ENCODE peak calls at places on chromosomes 4 and X, in eight cellular contexts. X is left lung, P is sigmoid colon, J is GM20000, W is GM13977, L is fibroblast of pulmonary artery, Z is stomach, C is astrocyte of the spinal cord. S is an unnamed sample.

GRCh38 chrX:119240356-119240755 is 4.3 kb downstream of the PGRMC1 start:
- DNase-seq in C (peak), L (peak), Z (no peak), W (no peak), P (no peak), X (no peak), J (no peak), S (no peak)

GRCh38 chrX:137387646-137388045 is 178.3 kb upstream of the ZIC3 start:
- DNase-seq in L (no peak), X (no peak), C (no peak), P (no peak), Z (no peak), W (no peak), J (no peak), S (no peak)

GRCh38 chr4:119103263-119103662 is 32.4 kb upstream of the MYOZ2 start:
- DNase-seq in C (peak), X (peak), W (no peak), Z (no peak), J (no peak), L (peak), P (peak), S (no peak)

GRCh38 chr4:74768857-74769525 is 25.3 kb downstream of the BTC start:
- DNase-seq in Z (peak), X (no peak), L (peak), P (no peak), C (peak), W (no peak), J (no peak), S (no peak)

GRCh38 chrX:123424546-123424945 is 240.5 kb downstream of the GRIA3 start:
- DNase-seq in Z (no peak), P (no peak), L (peak), C (peak), J (peak), X (no peak), W (peak), S (no peak)

GRCh38 chr4:174996079-174996478 is 77.9 kb downstream of the ADAM29 start:
- DNase-seq in Z (no peak), L (no peak), P (no peak), X (no peak), J (no peak), W (no peak), C (no peak), S (no peak)

GRCh38 chr4:7054106-7054880 is 11.1 kb downstream of the TADA2B start:
- DNase-seq in C (no peak), X (no peak), Z (no peak), P (no peak), L (no peak), J (no peak), W (no peak), S (no peak)

GRCh38 chr4:85808864-85809263 is 333.9 kb downstream of the ARHGAP24 start:
- DNase-seq in L (no peak), W (no peak), P (no peak), J (no peak), C (no peak), X (no peak), Z (no peak), S (no peak)

GRCh38 chr4:178320003-178320402 is 877.8 kb upstream of the AGA start:
- DNase-seq in W (no peak), J (no peak), Z (no peak), L (no peak), X (no peak), P (no peak), C (no peak), S (no peak)

GRCh38 chr4:6885953-6886557 is 23.6 kb upstream of the TBC1D14 start:
- DNase-seq in W (peak), C (peak), P (peak), L (peak), J (no peak), X (peak), Z (peak), S (no peak)

GRCh38 chr4:153428816-153429592 is 37.2 kb upstream of the TMEM131L start:
- DNase-seq in J (no peak), W (no peak), X (no peak), L (no peak), Z (no peak), C (no peak), P (peak), S (no peak)

GRCh38 chr4:41257257-41257900 is 651 bp downstream of the UCHL1 start:
- DNase-seq in C (peak), P (peak), Z (peak), L (peak), J (peak), X (peak), W (peak), S (no peak)

GRCh38 chrX:96685205-96686099 is 810 bp downstream of the DIAPH2 start:
- DNase-seq in P (peak), W (no peak), Z (peak), C (peak), J (peak), X (peak), L (peak), S (peak)

GRCh38 chr4:84418032-84418709 is 80.9 kb downstream of the NKX6-1 start:
- DNase-seq in W (no peak), P (no peak), X (no peak), J (no peak), C (no peak), Z (no peak), L (no peak), S (no peak)

GRCh38 chr4:107279729-107280128 is 243.6 kb upstream of the DKK2 start:
- DNase-seq in W (no peak), X (no peak), L (peak), Z (no peak), C (peak), J (no peak), P (no peak), S (no peak)

GRCh38 chrX:52574416-52575275 is 57.8 kb upstream of the XAGE1B start:
- DNase-seq in Z (no peak), L (peak), W (peak), C (peak), X (no peak), J (peak), P (no peak), S (no peak)

GRCh38 chrX:142327182-142327581 is 122.1 kb upstream of the MAGEC2 start:
- DNase-seq in Z (no peak), X (no peak), L (no peak), W (no peak), P (no peak), J (no peak), C (no peak), S (no peak)

GRCh38 chrX:71095971-71096701 is 485 bp downstream of the FOXO4 start:
- DNase-seq in J (peak), Z (no peak), X (no peak), L (no peak), P (no peak), W (no peak), C (no peak), S (no peak)

GRCh38 chrX:116267511-116268040 is 97.0 kb downstream of the AGTR2 start:
- DNase-seq in W (no peak), C (peak), X (no peak), Z (no peak), L (peak), P (no peak), J (no peak), S (no peak)

GRCh38 chr4:17912011-17912410 is 101.2 kb downstream of the NCAPG start:
- DNase-seq in W (no peak), L (no peak), X (no peak), Z (no peak), P (no peak), J (no peak), C (no peak), S (no peak)

GRCh38 chr4:61614256-61614655 is 414.1 kb downstream of the ADGRL3 start:
- DNase-seq in W (no peak), X (no peak), J (no peak), C (peak), Z (no peak), P (no peak), L (peak), S (no peak)

GRCh38 chr4:182286035-182286434 is 42.8 kb downstream of the TENM3 start:
- DNase-seq in J (no peak), P (no peak), C (peak), X (no peak), W (no peak), Z (no peak), L (no peak), S (no peak)

GRCh38 chr4:605702-606425 is 19.5 kb upstream of the PDE6B start:
- DNase-seq in C (no peak), X (no peak), Z (peak), L (no peak), J (no peak), W (no peak), P (no peak), S (no peak)

GRCh38 chr4:519885-520595 is 21.0 kb downstream of the PIGG start:
- DNase-seq in L (no peak), C (no peak), J (no peak), P (no peak), Z (no peak), X (no peak), W (no peak), S (no peak)

GRCh38 chrX:1507511-1508463 is 29.2 kb downstream of the P2RY8 start:
- DNase-seq in W (peak), P (peak), Z (no peak), X (no peak), C (no peak), J (peak), L (no peak), S (peak)

GRCh38 chr4:174521800-174522182 is 497 bp downstream of the HPGD start:
- DNase-seq in W (no peak), L (no peak), C (no peak), J (no peak), Z (peak), X (no peak), P (no peak), S (no peak)

GRCh38 chr4:149409186-149410056 is 406.2 kb downstream of the IQCM start:
- DNase-seq in W (no peak), Z (no peak), P (no peak), C (peak), L (peak), X (no peak), J (no peak), S (no peak)

GRCh38 chr4:87746001-87746400 is 53.4 kb upstream of the IBSP start:
- DNase-seq in C (no peak), Z (no peak), J (no peak), L (no peak), W (no peak), X (no peak), P (no peak), S (no peak)

GRCh38 chr4:155207534-155208257 is 740 bp upstream of the NPY2R start:
- DNase-seq in W (no peak), Z (no peak), P (no peak), L (peak), X (no peak), J (no peak), C (peak), S (no peak)

GRCh38 chr4:1830642-1831228 is 25.2 kb downstream of the LETM1 start:
- DNase-seq in J (no peak), L (no peak), Z (no peak), C (no peak), W (no peak), P (no peak), X (no peak), S (no peak)

GRCh38 chr4:15695240-15695699 is 7.6 kb upstream of the BST1 start:
- DNase-seq in P (no peak), C (peak), W (no peak), X (no peak), J (no peak), L (peak), Z (no peak), S (no peak)

GRCh38 chrX:18119856-18120255 is 100.8 kb downstream of the BEND2 start:
- DNase-seq in J (no peak), Z (no peak), L (no peak), X (no peak), W (no peak), C (no peak), P (no peak), S (no peak)

GRCh38 chr4:87045659-87046058 is 110.8 kb downstream of the AFF1 start:
- DNase-seq in X (no peak), J (no peak), W (no peak), P (no peak), L (no peak), Z (no peak), C (no peak), S (no peak)

GRCh38 chr4:173522160-173522873 is 7.7 kb downstream of the HAND2 start:
- DNase-seq in C (peak), L (peak), X (peak), P (peak), Z (peak), J (no peak), W (no peak), S (no peak)

GRCh38 chrX:21700967-21701366 is 42.8 kb upstream of the KLHL34 start:
- DNase-seq in Z (no peak), C (no peak), P (no peak), L (no peak), W (no peak), J (no peak), X (no peak), S (no peak)

GRCh38 chr4:88893961-88894360 is 163.0 kb downstream of the FAM13A start:
- DNase-seq in J (no peak), P (no peak), L (no peak), X (no peak), Z (no peak), C (no peak), W (no peak), S (no peak)

GRCh38 chrX:154354013-154354412 is 20.4 kb downstream of the FLNA start:
- DNase-seq in P (peak), C (no peak), W (no peak), L (no peak), Z (no peak), X (no peak), J (no peak), S (no peak)

GRCh38 chrX:40411350-40412111 is 169.2 kb upstream of the ATP6AP2 start:
- DNase-seq in P (no peak), Z (no peak), X (no peak), C (no peak), L (no peak), W (no peak), J (no peak), S (no peak)

GRCh38 chr4:181647396-181648107 is 595.6 kb upstream of the TENM3 start:
- DNase-seq in J (no peak), Z (no peak), X (no peak), C (peak), W (no peak), P (no peak), L (peak), S (no peak)

DNA sequence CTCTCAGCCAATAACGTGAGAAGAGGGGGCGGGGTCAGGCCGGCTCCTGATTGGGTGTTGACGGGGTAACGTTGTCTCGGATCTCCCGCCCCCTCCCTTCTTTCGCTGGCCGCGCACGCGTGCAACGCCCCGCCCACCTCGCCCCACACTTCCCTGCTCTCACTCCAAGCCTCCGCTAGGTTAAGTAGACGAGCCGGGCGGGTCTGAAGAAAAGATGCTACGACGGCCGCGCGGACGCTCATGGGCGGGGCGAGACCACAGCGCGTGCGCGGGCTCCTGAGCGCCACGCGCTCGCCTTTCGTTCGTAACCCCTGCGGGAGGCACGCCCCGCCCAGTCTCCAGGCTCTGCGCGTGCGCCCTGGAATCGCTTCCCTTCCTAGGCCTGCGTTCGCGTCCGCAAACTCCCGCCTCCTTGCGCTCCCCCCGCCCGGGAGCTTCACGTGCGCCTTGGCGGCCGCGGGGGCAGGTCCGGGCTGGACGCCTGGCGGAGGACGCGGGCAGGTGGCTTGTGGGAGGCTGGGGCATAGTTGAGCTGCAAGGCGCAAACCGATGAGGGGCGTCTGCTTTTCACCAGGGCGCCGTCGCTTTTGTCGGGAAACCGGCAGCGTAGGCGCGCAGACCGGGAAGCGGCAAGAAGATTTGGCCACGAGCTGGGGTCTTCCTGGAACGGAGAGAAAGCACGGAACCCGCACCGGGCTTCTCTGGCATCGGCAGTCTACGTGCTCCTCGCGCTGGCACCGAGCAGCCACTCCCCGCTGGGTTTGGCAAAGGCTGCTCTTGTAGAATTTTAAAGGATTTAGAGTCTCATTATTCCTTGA is 467 bp upstream of the PGRMC2 start:
- DNase-seq in W (peak), J (peak), C (peak), Z (peak), L (peak), P (peak), X (peak), S (peak)
- TF ChIP-seq CTCF in W (peak), J (no peak), C (peak), Z (peak), L (no peak), P (peak), X (peak), S (no peak)

DNA sequence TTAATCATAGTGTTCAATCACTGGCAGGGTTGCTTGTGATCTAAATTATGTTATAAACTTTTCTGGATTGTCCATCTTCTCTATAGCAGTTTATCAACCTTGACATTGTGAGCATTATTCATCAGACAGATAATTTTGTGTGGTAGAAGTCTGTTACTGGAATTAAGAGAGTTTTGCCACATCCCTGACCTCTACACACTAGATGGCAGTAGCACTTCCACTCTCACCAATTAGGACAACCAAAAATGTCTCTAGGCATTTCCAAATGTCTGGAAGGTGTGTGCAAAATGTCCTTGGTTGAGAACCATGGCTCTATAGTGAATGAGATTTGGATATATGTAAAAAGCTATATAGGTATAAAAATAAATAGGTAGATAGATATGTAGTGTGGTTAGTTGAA is 324.1 kb upstream of the FAM47C start:
- DNase-seq in P (no peak), J (no peak), X (no peak), W (no peak), Z (no peak), C (no peak), L (no peak), S (no peak)
- TF ChIP-seq CTCF in P (no peak), J (no peak), X (no peak), W (peak), Z (no peak), C (no peak), L (no peak), S (no peak)

GRCh38 chrX:107450823-107451509 is 1.5 kb downstream of the FRMPD3 start:
- DNase-seq in J (no peak), X (no peak), Z (no peak), P (no peak), W (no peak), C (no peak), L (no peak), S (peak)
- TF ChIP-seq CTCF in J (peak), X (no peak), Z (no peak), P (no peak), W (no peak), C (peak), L (no peak), S (no peak)

GRCh38 chrX:92232182-92232581 is 453.0 kb downstream of the PCDH11X start:
- DNase-seq in J (no peak), Z (no peak), X (no peak), C (peak), W (no peak), P (no peak), L (peak), S (no peak)
- TF ChIP-seq CTCF in J (no peak), Z (peak), X (peak), C (peak), W (peak), P (no peak), L (peak), S (no peak)

S was measured in natural killer cell.